ENCODE peak calls at places on chromosome 3, in four cellular contexts. L is fibroblast of lung; T is naive thymus-derived CD4-positive, alpha-beta T cell; M is ovary. Z is an unnamed sample.

GRCh38 chr3:159829056-159829995 is 159.3 kb upstream of the IL12A start:
- DNase-seq in M (no peak), T (no peak), L (peak; percentile 94), Z (no peak)

GRCh38 chr3:73625124-73625665 is 454 bp upstream of the PDZRN3 start:
- DNase-seq in L (peak; percentile 71), T (no peak), M (peak; percentile 61), Z (no peak)

GRCh38 chr3:16305121-16305541 is 40.1 kb downstream of the OXNAD1 start:
- DNase-seq in L (no peak), T (peak; percentile 70), M (no peak), Z (no peak)

GRCh38 chr3:11764931-11765363 is 81.7 kb downstream of the TAMM41 start:
- DNase-seq in L (peak; percentile 45), M (no peak), T (no peak), Z (no peak)

GRCh38 chr3:130386604-130387263 is 41.3 kb downstream of the COL6A5 start:
- DNase-seq in L (peak; percentile 3), M (no peak), T (no peak), Z (no peak)

GRCh38 chr3:126268866-126269265 is 88.3 kb downstream of the KLF15 start:
- DNase-seq in M (no peak), T (no peak), L (no peak), Z (no peak)

GRCh38 chr3:195334967-195335366 is 64.0 kb upstream of the XXYLT1 start:
- DNase-seq in M (no peak), L (no peak), T (no peak), Z (no peak)

GRCh38 chr3:99753268-99753975 is 64.2 kb upstream of the CMSS1 start:
- DNase-seq in L (peak; percentile 91), M (no peak), T (no peak), Z (no peak)

GRCh38 chr3:64945171-64945684 is 257.4 kb upstream of the ADAMTS9 start:
- DNase-seq in L (peak; percentile 52), T (no peak), M (peak; percentile 56), Z (no peak)

GRCh38 chr3:16335772-16336621 is 71.0 kb downstream of the OXNAD1 start:
- DNase-seq in T (no peak), M (peak; percentile 58), L (no peak), Z (no peak)

GRCh38 chr3:15794842-15795562 is 2.8 kb downstream of the ANKRD28 start:
- DNase-seq in T (no peak), M (no peak), L (peak; percentile 51), Z (no peak)

GRCh38 chr3:59401924-59402323 is 352.1 kb upstream of the CFAP20DC start:
- DNase-seq in L (no peak), M (no peak), T (no peak), Z (no peak)

GRCh38 chr3:57637391-57637790 is 40.2 kb upstream of the ARF4 start:
- DNase-seq in M (no peak), T (no peak), L (peak; percentile 62), Z (no peak)

GRCh38 chr3:149610351-149611105 is 47.3 kb downstream of the WWTR1 start:
- DNase-seq in L (peak; percentile 33), M (no peak), T (no peak), Z (peak; percentile 13)

GRCh38 chr3:66365023-66365581 is 135.7 kb downstream of the LRIG1 start:
- DNase-seq in L (peak; percentile 36), T (no peak), M (no peak), Z (no peak)

GRCh38 chr3:193853511-193854219 is 260.7 kb downstream of the OPA1 start:
- DNase-seq in L (no peak), T (no peak), M (no peak), Z (no peak)

GRCh38 chr3:124201786-124202185 is 209.9 kb upstream of the ROPN1 start:
- DNase-seq in M (no peak), L (no peak), T (no peak), Z (no peak)

GRCh38 chr3:13648060-13648743 is 99.3 kb downstream of the FBLN2 start:
- DNase-seq in L (peak; percentile 79), M (peak; percentile 89), T (peak; percentile 50), Z (peak; percentile 72)

GRCh38 chr3:108099679-108100428 is 9.0 kb upstream of the CD47 start:
- DNase-seq in T (peak; percentile 29), L (no peak), M (no peak), Z (no peak)
- H3K27ac ChIP-seq in T (peak overlapping the region; percentile 49), L (no peak overlapping the region), M (no peak overlapping the region), Z (no peak overlapping the region)

GRCh38 chr3:184718431-184718830 is 6.6 kb upstream of the MAGEF1 start:
- DNase-seq in T (no peak), L (no peak), M (no peak), Z (no peak)

GRCh38 chr3:184715943-184716651 is 4.2 kb upstream of the MAGEF1 start:
- DNase-seq in M (no peak), L (no peak), T (no peak), Z (no peak)

GRCh38 chr3:184717608-184717995 is 5.7 kb upstream of the MAGEF1 start:
- DNase-seq in M (no peak), L (no peak), T (no peak), Z (no peak)

GRCh38 chr3:184719709-184720108 is 7.8 kb upstream of the MAGEF1 start:
- DNase-seq in L (no peak), T (no peak), M (no peak), Z (no peak)

DNA sequence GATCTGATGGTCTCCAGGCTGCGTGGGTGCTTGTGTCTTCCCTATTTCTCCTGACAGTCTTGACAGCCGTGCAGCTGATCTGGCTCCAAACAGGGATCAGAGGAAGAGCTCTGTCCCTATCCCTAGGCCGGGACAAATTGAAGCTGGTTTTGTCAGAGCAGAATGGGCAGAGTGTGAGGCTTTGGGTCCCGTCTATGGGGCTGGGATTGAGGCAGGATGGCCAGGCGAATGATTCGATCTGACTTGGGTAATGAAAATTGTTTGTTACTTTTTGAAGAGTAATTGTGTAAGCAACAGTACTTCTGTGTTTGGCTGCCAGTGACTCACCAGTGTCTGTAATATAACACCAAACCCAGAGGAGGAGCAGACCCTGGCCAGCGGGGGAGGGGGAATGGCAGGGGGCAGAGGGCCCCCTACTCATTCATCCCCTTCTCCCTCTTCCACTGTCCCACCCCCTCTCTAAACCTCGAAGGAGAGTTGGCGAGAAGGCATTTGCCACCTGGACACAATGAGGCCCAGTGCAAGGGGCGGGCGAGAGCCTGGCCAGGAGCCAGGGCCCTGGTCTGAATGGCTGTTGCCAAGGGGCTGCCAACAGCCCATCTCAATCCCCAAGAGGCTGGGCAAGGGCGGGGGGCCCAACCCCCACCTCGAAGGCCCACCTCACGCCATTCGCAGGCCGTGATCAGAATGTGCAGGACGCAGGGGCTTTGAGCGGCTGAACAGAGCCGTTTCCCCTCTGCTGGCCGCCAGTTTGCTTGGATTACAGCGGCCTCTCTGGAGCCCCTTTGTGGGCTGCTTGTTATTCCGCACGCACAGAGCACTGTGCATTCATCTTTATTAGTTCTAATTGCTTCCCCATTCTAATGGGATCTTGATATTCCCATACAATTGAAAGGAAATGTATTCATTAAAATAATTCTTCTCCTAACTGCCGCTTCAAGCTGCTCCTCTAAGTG is 5.1 kb upstream of the MAGEF1 start:
- DNase-seq in T (no peak), M (peak; percentile 74), L (peak; percentile 72), Z (peak; percentile 16)
- H3K27ac ChIP-seq in T (no peak overlapping the region), M (peak overlapping the region; percentile 64), L (no peak overlapping the region), Z (peak overlapping the region; percentile 77)

GRCh38 chr3:186802701-186803100 is 3.6 kb downstream of the RFC4 start:
- DNase-seq in T (no peak), L (no peak), M (no peak), Z (no peak)

GRCh38 chr3:186806173-186807055 is at the start of gene RFC4:
- DNase-seq in L (peak; percentile 72), T (peak; percentile 80), M (peak; percentile 89), Z (peak; percentile 86)

GRCh38 chr3:186810597-186810996 is 4.3 kb upstream of the RFC4 start:
- DNase-seq in T (no peak), L (no peak), M (no peak), Z (no peak)

DNA sequence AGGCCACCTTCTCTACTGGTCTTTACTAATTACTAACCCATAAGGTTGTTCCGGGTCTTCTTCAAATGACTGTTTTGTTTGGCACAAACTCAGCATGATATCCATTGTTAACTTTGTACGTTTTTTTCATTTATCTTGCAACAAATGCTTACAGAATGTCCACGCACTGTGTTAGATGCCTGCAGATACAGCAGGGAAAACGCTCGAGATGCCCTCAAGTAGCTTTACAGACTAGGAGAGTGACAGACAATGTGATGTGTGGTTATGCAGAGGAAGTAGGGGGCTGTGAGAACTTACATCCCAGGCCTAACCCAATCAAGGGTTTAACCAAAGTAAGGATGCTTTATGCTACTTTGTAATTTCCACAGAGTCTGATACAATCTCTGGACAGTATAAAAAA is 949 bp upstream of the RFC4 start:
- DNase-seq in M (no peak), L (no peak), T (no peak), Z (no peak)
- H3K27ac ChIP-seq in M (no peak overlapping the region), L (no peak overlapping the region), T (peak overlapping the region; percentile 86), Z (no peak overlapping the region)

GRCh38 chr3:157417247-157417646 is 19.4 kb upstream of the PTX3 start:
- DNase-seq in M (no peak), L (no peak), T (no peak), Z (no peak)

GRCh38 chr3:157416347-157417087 is 20.1 kb upstream of the PTX3 start:
- DNase-seq in M (no peak), T (no peak), L (no peak), Z (no peak)

GRCh38 chr3:157423337-157423736 is 13.3 kb upstream of the PTX3 start:
- DNase-seq in T (no peak), L (no peak), M (no peak), Z (no peak)

GRCh38 chr3:157412323-157412845 is 24.3 kb upstream of the PTX3 start:
- DNase-seq in T (no peak), L (no peak), M (no peak), Z (no peak)

DNA sequence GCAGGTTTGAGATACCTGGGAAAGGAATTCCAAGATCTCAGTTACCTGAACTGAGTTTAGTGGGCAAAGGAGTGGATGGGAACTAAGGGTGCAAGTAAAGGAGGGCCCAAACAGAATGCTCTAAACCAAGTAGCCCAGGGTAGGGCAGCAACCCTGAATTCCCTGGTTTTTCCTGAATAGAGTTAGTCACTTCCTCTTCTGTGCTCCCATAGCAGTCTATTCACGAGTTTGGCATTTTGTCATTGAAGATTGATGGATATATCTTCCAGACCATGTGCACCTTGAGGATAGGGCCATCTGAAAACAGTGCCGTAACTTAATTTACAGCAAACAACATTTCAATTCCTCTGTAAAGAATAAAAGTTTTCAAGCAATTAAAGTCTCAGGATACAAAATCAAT is 18.5 kb upstream of the PTX3 start:
- DNase-seq in T (no peak), L (no peak), M (no peak), Z (no peak)
- H3K27ac ChIP-seq in T (no peak overlapping the region), L (no peak overlapping the region), M (no peak overlapping the region), Z (no peak overlapping the region)

Z was measured in caudate nucleus.